ENCODE peak calls at places on chromosome 2, in eight cellular contexts. One of them, this sample, is unnamed.

GRCh38 chr2:152489364-152489763 is 154.4 kb downstream of the FMNL2 start:
- DNase-seq in stomach: no peak
- DNase-seq in right atrium auricular region: no peak
- DNase-seq in lung: no peak
- DNase-seq in left ventricle myocardium inferior: no peak
- DNase-seq in left lung: no peak
- DNase-seq in cardiac fibroblast: no peak
- DNase-seq in HepG2: no peak
- DNase-seq in this sample: no peak

GRCh38 chr2:233329489-233330135 is 22.0 kb downstream of the SAG start:
- DNase-seq in cardiac fibroblast: peak
- DNase-seq in left ventricle myocardium inferior: no peak
- DNase-seq in HepG2: no peak
- DNase-seq in lung: no peak
- DNase-seq in stomach: no peak
- DNase-seq in right atrium auricular region: no peak
- DNase-seq in left lung: no peak
- DNase-seq in this sample: no peak

GRCh38 chr2:127661072-127661618 is 14.2 kb downstream of the LIMS2 start:
- DNase-seq in stomach: no peak
- DNase-seq in left ventricle myocardium inferior: no peak
- DNase-seq in right atrium auricular region: no peak
- DNase-seq in left lung: no peak
- DNase-seq in HepG2: no peak
- DNase-seq in cardiac fibroblast: peak
- DNase-seq in lung: no peak
- DNase-seq in this sample: no peak

GRCh38 chr2:26606847-26607190 is 34.3 kb downstream of the CIB4 start:
- DNase-seq in stomach: peak
- DNase-seq in cardiac fibroblast: no peak
- DNase-seq in HepG2: no peak
- DNase-seq in left lung: no peak
- DNase-seq in left ventricle myocardium inferior: no peak
- DNase-seq in right atrium auricular region: no peak
- DNase-seq in lung: no peak
- DNase-seq in this sample: peak

GRCh38 chr2:98020992-98021713 is 25.4 kb upstream of the TMEM131 start:
- DNase-seq in HepG2: no peak
- DNase-seq in stomach: no peak
- DNase-seq in cardiac fibroblast: no peak
- DNase-seq in right atrium auricular region: peak
- DNase-seq in lung: no peak
- DNase-seq in left ventricle myocardium inferior: no peak
- DNase-seq in left lung: no peak
- DNase-seq in this sample: no peak

GRCh38 chr2:33806041-33806440 is 206.9 kb upstream of the FAM98A start:
- DNase-seq in left ventricle myocardium inferior: no peak
- DNase-seq in stomach: no peak
- DNase-seq in right atrium auricular region: no peak
- DNase-seq in cardiac fibroblast: no peak
- DNase-seq in HepG2: no peak
- DNase-seq in lung: no peak
- DNase-seq in left lung: no peak
- DNase-seq in this sample: no peak

GRCh38 chr2:121342751-121343150 is 57.7 kb upstream of the TFCP2L1 start:
- DNase-seq in right atrium auricular region: no peak
- DNase-seq in cardiac fibroblast: no peak
- DNase-seq in left ventricle myocardium inferior: no peak
- DNase-seq in stomach: no peak
- DNase-seq in lung: no peak
- DNase-seq in HepG2: no peak
- DNase-seq in left lung: no peak
- DNase-seq in this sample: no peak

GRCh38 chr2:73156539-73157124 is 43.9 kb upstream of the RAB11FIP5 start:
- DNase-seq in cardiac fibroblast: peak
- DNase-seq in left lung: peak
- DNase-seq in HepG2: peak
- DNase-seq in left ventricle myocardium inferior: peak
- DNase-seq in stomach: peak
- DNase-seq in right atrium auricular region: peak
- DNase-seq in lung: peak
- DNase-seq in this sample: peak

GRCh38 chr2:190880374-190881073 is at the start of gene GLS:
- DNase-seq in HepG2: peak
- DNase-seq in cardiac fibroblast: peak
- DNase-seq in left ventricle myocardium inferior: peak
- DNase-seq in left lung: peak
- DNase-seq in right atrium auricular region: peak
- DNase-seq in stomach: peak
- DNase-seq in lung: peak
- DNase-seq in this sample: peak

GRCh38 chr2:159349674-159350299 is 63.3 kb upstream of the WDSUB1 start:
- DNase-seq in right atrium auricular region: no peak
- DNase-seq in stomach: no peak
- DNase-seq in lung: no peak
- DNase-seq in left ventricle myocardium inferior: no peak
- DNase-seq in HepG2: no peak
- DNase-seq in left lung: no peak
- DNase-seq in cardiac fibroblast: peak
- DNase-seq in this sample: no peak

GRCh38 chr2:29528891-29529520 is 392.4 kb downstream of the ALK start:
- DNase-seq in cardiac fibroblast: peak
- DNase-seq in left lung: peak
- DNase-seq in right atrium auricular region: no peak
- DNase-seq in lung: peak
- DNase-seq in HepG2: no peak
- DNase-seq in left ventricle myocardium inferior: peak
- DNase-seq in stomach: peak
- DNase-seq in this sample: no peak

GRCh38 chr2:18703555-18703954 is 114.2 kb upstream of the NT5C1B start:
- DNase-seq in stomach: no peak
- DNase-seq in left ventricle myocardium inferior: no peak
- DNase-seq in right atrium auricular region: no peak
- DNase-seq in lung: no peak
- DNase-seq in HepG2: no peak
- DNase-seq in left lung: no peak
- DNase-seq in cardiac fibroblast: peak
- DNase-seq in this sample: no peak

GRCh38 chr2:70070557-70071268 is 16.6 kb upstream of the PCBP1 start:
- DNase-seq in lung: peak
- DNase-seq in HepG2: peak
- DNase-seq in stomach: peak
- DNase-seq in left ventricle myocardium inferior: peak
- DNase-seq in cardiac fibroblast: peak
- DNase-seq in left lung: no peak
- DNase-seq in right atrium auricular region: peak
- DNase-seq in this sample: peak

GRCh38 chr2:233912799-233913423 is 4.3 kb upstream of the TRPM8 start:
- DNase-seq in cardiac fibroblast: peak
- DNase-seq in HepG2: peak
- DNase-seq in left ventricle myocardium inferior: no peak
- DNase-seq in lung: no peak
- DNase-seq in stomach: no peak
- DNase-seq in left lung: no peak
- DNase-seq in right atrium auricular region: no peak
- DNase-seq in this sample: peak

GRCh38 chr2:180540761-180541160 is 439.6 kb upstream of the UBE2E3 start:
- DNase-seq in right atrium auricular region: no peak
- DNase-seq in lung: no peak
- DNase-seq in stomach: no peak
- DNase-seq in left ventricle myocardium inferior: no peak
- DNase-seq in HepG2: no peak
- DNase-seq in left lung: peak
- DNase-seq in cardiac fibroblast: peak
- DNase-seq in this sample: no peak

GRCh38 chr2:100140582-100140981 is 1.8 kb downstream of the AFF3 start:
- DNase-seq in left lung: no peak
- DNase-seq in lung: no peak
- DNase-seq in HepG2: no peak
- DNase-seq in left ventricle myocardium inferior: no peak
- DNase-seq in stomach: no peak
- DNase-seq in cardiac fibroblast: no peak
- DNase-seq in right atrium auricular region: no peak
- DNase-seq in this sample: no peak

DNA sequence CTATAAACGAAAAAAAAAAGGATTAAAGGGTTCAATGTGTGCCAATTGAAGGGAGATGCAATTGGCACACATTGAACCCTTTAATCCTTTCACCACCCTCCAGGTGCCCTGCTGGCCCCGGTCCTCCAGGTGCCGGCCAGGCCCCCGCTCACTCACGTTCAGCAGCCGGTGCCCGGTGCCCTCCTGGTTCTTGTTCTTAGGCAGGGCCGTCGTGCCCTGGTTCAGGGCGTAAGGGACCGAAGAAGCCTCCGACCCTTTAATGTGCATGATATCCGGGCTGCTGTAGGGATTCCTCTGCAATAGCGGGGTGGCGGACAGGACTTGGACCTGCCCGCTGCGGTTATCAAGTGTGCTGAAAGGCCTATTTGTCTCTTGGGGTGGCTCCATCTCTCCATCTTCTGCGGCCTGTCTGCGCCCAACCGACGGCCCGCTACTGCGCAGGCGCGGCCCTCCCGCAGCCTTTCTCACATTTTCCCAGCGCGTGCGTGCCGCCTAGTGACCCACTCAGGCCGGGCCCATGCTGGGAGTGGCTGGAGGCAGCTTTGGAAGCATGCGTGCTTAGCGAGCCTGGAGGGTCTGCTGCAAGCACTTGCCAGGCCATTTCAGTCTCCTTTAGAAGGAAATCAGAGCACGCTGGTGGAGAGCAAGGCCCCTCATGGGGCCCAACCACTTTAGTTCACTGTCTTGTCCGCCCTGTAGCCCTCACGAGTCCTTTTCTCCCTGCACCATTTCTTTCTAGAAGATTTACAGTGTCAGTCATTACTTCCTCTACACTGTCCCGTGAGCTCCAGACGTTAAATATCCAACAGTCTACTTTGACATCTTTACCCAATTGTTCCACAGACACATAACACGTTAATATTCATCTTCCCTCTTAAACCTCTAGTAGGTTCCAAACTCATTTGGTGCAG is 24.3 kb downstream of the TMEM237 start:
- DNase-seq in left lung: peak
- DNase-seq in left ventricle myocardium inferior: peak
- DNase-seq in HepG2: no peak
- DNase-seq in cardiac fibroblast: peak
- DNase-seq in right atrium auricular region: peak
- DNase-seq in stomach: peak
- DNase-seq in lung: peak
- DNase-seq in this sample: no peak
- TF ChIP-seq CTCF in left lung: no peak
- TF ChIP-seq CTCF in left ventricle myocardium inferior: peak
- TF ChIP-seq CTCF in HepG2: no peak
- TF ChIP-seq CTCF in cardiac fibroblast: peak
- TF ChIP-seq CTCF in right atrium auricular region: no peak
- TF ChIP-seq CTCF in stomach: no peak
- TF ChIP-seq CTCF in lung: peak
- TF ChIP-seq CTCF in this sample: no peak

DNA sequence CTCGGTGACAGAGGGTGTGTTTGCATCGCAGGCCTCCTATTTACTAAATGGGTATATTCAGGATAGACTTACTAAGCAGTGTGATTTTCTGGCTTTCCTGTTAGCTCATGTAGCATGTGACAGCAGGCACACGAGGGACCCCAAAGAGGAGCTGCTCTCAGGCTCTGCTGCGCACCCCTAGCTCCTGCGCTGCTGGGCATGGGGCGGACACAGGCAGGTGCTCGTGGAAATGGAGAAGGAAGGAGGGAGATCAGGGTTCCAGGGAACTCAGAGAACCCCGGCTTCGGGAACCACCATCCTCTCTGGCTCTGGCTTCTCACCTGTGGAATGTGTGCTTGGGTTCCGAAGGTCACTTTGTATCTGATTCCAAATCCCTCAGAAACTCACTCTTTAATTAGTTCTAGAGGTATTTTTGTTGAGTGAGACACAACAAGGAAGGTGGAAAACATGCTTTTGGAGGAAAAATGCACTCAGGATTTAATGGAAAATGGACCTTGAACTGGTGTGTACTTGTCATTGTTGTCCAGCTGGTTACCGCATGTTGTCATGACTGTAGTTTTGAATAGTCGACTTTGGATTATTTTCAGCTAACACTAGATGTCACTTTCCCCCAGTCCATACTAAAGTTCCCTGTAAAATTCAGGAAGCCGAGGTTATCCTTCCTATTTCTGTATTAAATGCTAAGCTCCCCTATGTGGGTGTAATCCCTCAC is 3.5 kb downstream of the SNTG2 start:
- DNase-seq in lung: no peak
- DNase-seq in right atrium auricular region: no peak
- DNase-seq in HepG2: peak
- DNase-seq in stomach: no peak
- DNase-seq in left lung: peak
- DNase-seq in cardiac fibroblast: peak
- DNase-seq in left ventricle myocardium inferior: no peak
- DNase-seq in this sample: no peak
- TF ChIP-seq CTCF in lung: no peak
- TF ChIP-seq CTCF in right atrium auricular region: no peak
- TF ChIP-seq CTCF in HepG2: peak
- TF ChIP-seq CTCF in stomach: no peak
- TF ChIP-seq CTCF in left lung: no peak
- TF ChIP-seq CTCF in cardiac fibroblast: peak
- TF ChIP-seq CTCF in left ventricle myocardium inferior: peak
- TF ChIP-seq CTCF in this sample: no peak

GRCh38 chr2:28175028-28175427 is 217.6 kb upstream of the FOSL2 start:
- DNase-seq in left lung: no peak
- DNase-seq in stomach: no peak
- DNase-seq in left ventricle myocardium inferior: no peak
- DNase-seq in HepG2: peak
- DNase-seq in lung: no peak
- DNase-seq in right atrium auricular region: no peak
- DNase-seq in cardiac fibroblast: no peak
- DNase-seq in this sample: no peak
- TF ChIP-seq CTCF in left lung: no peak
- TF ChIP-seq CTCF in stomach: no peak
- TF ChIP-seq CTCF in left ventricle myocardium inferior: peak
- TF ChIP-seq CTCF in HepG2: peak
- TF ChIP-seq CTCF in lung: no peak
- TF ChIP-seq CTCF in right atrium auricular region: no peak
- TF ChIP-seq CTCF in cardiac fibroblast: no peak
- TF ChIP-seq CTCF in this sample: no peak

DNA sequence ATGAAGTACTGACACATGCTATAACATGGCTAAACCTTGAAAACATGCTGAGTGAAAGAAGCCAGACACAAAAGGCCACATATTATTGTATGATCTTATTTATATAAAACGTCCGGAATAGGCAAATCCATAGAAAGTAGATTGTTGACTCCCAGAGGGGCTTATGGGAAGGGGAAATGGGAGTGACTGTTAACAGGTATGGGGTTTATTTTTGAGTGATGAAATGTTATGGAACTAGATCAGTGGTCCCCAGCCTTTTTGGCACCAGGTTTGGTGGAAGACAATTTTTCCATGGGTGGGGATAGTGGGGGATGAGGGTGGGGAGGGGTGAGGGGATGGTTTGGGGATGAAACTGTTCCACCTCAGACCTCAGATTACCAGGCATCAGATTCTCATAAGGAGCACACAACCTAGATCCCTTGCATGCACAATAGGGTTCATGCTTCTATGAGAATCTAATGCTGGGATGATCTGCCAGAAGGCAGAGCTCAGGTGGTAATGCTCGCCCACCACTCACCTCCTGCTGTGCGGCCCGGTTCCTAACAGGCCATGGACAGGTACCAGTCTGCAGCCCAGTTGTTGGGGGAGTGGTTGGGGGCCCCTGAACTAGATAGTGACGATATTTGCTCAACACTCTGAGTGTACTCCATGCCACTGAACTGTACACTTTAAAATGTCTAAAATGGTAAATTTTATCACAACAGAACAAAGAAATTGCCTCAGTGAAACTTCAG is 59.1 kb downstream of the EFEMP1 start:
- DNase-seq in stomach: no peak
- DNase-seq in cardiac fibroblast: no peak
- DNase-seq in left lung: no peak
- DNase-seq in lung: no peak
- DNase-seq in HepG2: no peak
- DNase-seq in left ventricle myocardium inferior: no peak
- DNase-seq in right atrium auricular region: no peak
- DNase-seq in this sample: no peak
- TF ChIP-seq CTCF in stomach: no peak
- TF ChIP-seq CTCF in cardiac fibroblast: no peak
- TF ChIP-seq CTCF in left lung: no peak
- TF ChIP-seq CTCF in lung: no peak
- TF ChIP-seq CTCF in HepG2: no peak
- TF ChIP-seq CTCF in left ventricle myocardium inferior: no peak
- TF ChIP-seq CTCF in right atrium auricular region: no peak
- TF ChIP-seq CTCF in this sample: no peak